ENCODE peak calls at places on chromosomes 16 and 17, in four cellular contexts. W is CD8-positive, alpha-beta memory T cell; G is A673; B is IMR-90. P is an unnamed sample. For H3K36me3, the result is how much of the 10 kb centered on the place peaks cover.

GRCh38 chr17:21275579-21276339 is 8.8 kb upstream of the MAP2K3 start:
- DNase-seq in W (peak), G (peak), B (peak), P (no peak)

GRCh38 chr16:83603981-83604570 is 203.7 kb upstream of the HSBP1 start:
- DNase-seq in W (no peak), G (no peak), B (no peak), P (no peak)

GRCh38 chr16:48421741-48422140 is 36.5 kb upstream of the SIAH1 start:
- DNase-seq in W (no peak), G (no peak), B (peak), P (no peak)

GRCh38 chr16:81932668-81933067 is 78.6 kb downstream of the SDR42E1 start:
- DNase-seq in W (no peak), G (no peak), B (no peak), P (no peak)

GRCh38 chr17:17682293-17682736 is 1.1 kb downstream of the RAI1 start:
- DNase-seq in W (peak), G (no peak), B (no peak), P (no peak)

GRCh38 chr16:65225488-65225887 is 103.6 kb upstream of the CDH11 start:
- DNase-seq in W (no peak), G (no peak), B (no peak), P (no peak)

GRCh38 chr17:48228720-48229119 is 121.2 kb downstream of the SNX11 start:
- DNase-seq in W (no peak), G (no peak), B (no peak), P (no peak)

GRCh38 chr17:65918450-65918849 is 273.5 kb downstream of the CEP112 start:
- DNase-seq in W (no peak), G (peak), B (no peak), P (no peak)

GRCh38 chr17:15453782-15454181 is 13.6 kb downstream of the CDRT4 start:
- DNase-seq in W (no peak), G (no peak), B (no peak), P (no peak)

GRCh38 chr17:80830020-80830780 is 161.4 kb upstream of the CHMP6 start:
- DNase-seq in W (no peak), G (no peak), B (no peak), P (no peak)

GRCh38 chr16:69924777-69925191 is 26.4 kb upstream of the CLEC18A start:
- DNase-seq in W (no peak), G (no peak), B (peak), P (no peak)

GRCh38 chr17:17191961-17192381 is 14.2 kb downstream of the PLD6 start:
- DNase-seq in W (no peak), G (no peak), B (peak), P (no peak)

GRCh38 chr17:45223541-45224528 is 2.1 kb downstream of the FMNL1 start:
- DNase-seq in W (peak), G (no peak), B (no peak), P (no peak)

GRCh38 chr17:28937044-28937729 is 14.1 kb downstream of the PHF12 start:
- DNase-seq in W (no peak), G (no peak), B (peak), P (no peak)

GRCh38 chr16:89183463-89183862 is 11.9 kb downstream of the CDH15 start:
- DNase-seq in W (no peak), G (no peak), B (no peak), P (no peak)

GRCh38 chr17:60640503-60640902 is 37.1 kb upstream of the BCAS3 start:
- DNase-seq in W (no peak), G (peak), B (peak), P (no peak)

GRCh38 chr16:87445486-87445885 is 47.3 kb downstream of the ZCCHC14 start:
- DNase-seq in W (no peak), G (no peak), B (peak), P (no peak)
- H3K36me3 ChIP-seq in W (under half), G (under half), B (under half), P (under half)

DNA sequence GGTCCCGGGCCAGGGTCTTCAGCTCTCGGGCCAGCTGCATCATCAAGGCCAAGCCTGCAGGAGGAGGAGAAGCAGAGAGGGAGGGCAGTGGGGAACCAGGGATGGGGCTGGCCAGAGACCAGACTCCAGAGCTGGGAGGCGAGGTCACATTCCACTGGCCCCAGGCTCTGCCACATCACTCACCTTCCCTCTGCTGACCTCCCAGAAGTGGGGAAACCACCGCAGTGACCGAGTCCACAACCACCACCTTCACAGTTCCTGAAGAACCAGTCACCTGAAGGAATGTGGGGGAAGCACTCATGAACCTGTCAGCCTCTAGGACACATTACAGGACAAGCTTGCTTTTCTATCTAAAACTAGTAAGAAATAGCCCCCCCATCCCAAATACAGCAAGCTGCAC is 16.4 kb downstream of the RAD51D start:
- DNase-seq in W (no peak), G (no peak), B (no peak), P (no peak)
- H3K36me3 ChIP-seq in W (under half), G (under half), B (under half), P (under half)

DNA sequence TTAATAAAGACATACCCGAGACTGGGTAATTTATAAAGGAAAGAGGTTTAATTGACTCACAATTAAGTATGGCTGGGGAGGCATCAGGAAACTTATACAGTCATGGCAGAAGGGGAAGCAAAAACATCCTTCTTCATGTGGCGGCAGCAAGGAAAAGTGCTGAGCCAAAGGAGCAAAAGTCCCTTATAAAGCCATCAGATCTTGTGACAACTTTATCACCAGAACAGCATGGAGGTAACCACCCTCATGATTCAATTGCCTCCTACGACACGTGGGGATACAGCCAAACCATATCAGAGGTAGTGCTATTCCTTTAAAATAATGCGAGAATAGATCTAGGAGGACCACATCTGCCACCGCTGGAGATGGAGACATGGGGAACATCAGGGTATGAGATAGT is 9.0 kb downstream of the C16orf54 start:
- DNase-seq in W (no peak), G (no peak), B (no peak), P (no peak)
- H3K36me3 ChIP-seq in W (under half), G (under half), B (under half), P (under half)

GRCh38 chr16:87733190-87733589 is 32.6 kb downstream of the KLHDC4 start:
- DNase-seq in W (no peak), G (no peak), B (no peak), P (no peak)
- H3K36me3 ChIP-seq in W (under half), G (under half), B (under half), P (under half)

P was measured in SK-N-MC.